ENCODE peak calls at places on chromosomes 11 and 22, in six cellular contexts. C is activated CD4-positive, alpha-beta T cell treated with anti-CD3 and anti-CD28 coated beads, Interleukin-2, amount 50 U/mL, for 4 hours; X is NCI-H510A treated with DMSO at 0.1 percent for 48 hours; D is iPS-NIHi11; L is testis; A is C1 segment of cervical spinal cord. G is an unnamed sample.

GRCh38 chr22:49295851-49296560 is 531.7 kb downstream of the BRD1 start:
- DNase-seq in D (no peak), C (no peak), A (no peak), L (peak; percentile 10), X (no peak), G (no peak)

GRCh38 chr11:68684385-68685356 is at the start of gene GAL:
- DNase-seq in A (no peak), L (no peak), X (peak; percentile 14), C (no peak), D (peak; percentile 78), G (no peak)

GRCh38 chr11:96794152-96794551 is 404.3 kb downstream of the JRKL start:
- DNase-seq in D (peak; percentile 43), L (no peak), A (no peak), C (no peak), X (no peak), G (no peak)

GRCh38 chr11:117823941-117824420 is 563 bp downstream of the FXYD2 start:
- DNase-seq in L (peak; percentile 64), C (no peak), D (no peak), A (no peak), X (no peak), G (no peak)

GRCh38 chr11:34970480-34970879 is 54.1 kb downstream of the PDHX start:
- DNase-seq in C (no peak), A (no peak), D (no peak), L (no peak), X (no peak), G (no peak)

GRCh38 chr11:132202621-132203020 is 832.2 kb downstream of the NTM start:
- DNase-seq in L (no peak), X (no peak), C (no peak), D (no peak), A (no peak), G (no peak)

GRCh38 chr11:63681208-63682044 is at the start of gene RTN3:
- DNase-seq in X (peak; percentile 97), D (peak; percentile 97), A (peak; percentile 98), C (peak; percentile 94), L (peak; percentile 96), G (peak; percentile 77)

GRCh38 chr11:43067681-43068080 is 244.1 kb upstream of the API5 start:
- DNase-seq in D (no peak), L (no peak), C (no peak), A (no peak), X (no peak), G (no peak)

GRCh38 chr11:46290598-46291309 is 13.3 kb downstream of the CREB3L1 start:
- DNase-seq in L (peak; percentile 96), C (no peak), A (no peak), X (no peak), D (peak; percentile 84), G (no peak)

GRCh38 chr11:8333431-8334401 is 70.0 kb upstream of the LMO1 start:
- DNase-seq in L (no peak), A (no peak), D (no peak), X (no peak), C (no peak), G (no peak)

GRCh38 chr11:96257972-96258951 is 84.7 kb downstream of the MAML2 start:
- DNase-seq in A (no peak), X (no peak), L (no peak), D (no peak), C (peak; percentile 27), G (no peak)

G was measured in cortex of kidney.